ENCODE peak calls at places on chromosomes 6 and 20, in five cellular contexts. R is pancreas, U is cardiac fibroblast, I is bronchial epithelial cell, M is tibial nerve. W is an unnamed sample.

GRCh38 chr20:63499333-63499969 is 568 bp upstream of the EEF1A2 start:
- DNase-seq in M (no peak), R (no peak), I (no peak), U (no peak), W (no peak)

GRCh38 chr6:51843470-51844390 is 243.7 kb downstream of the PKHD1 start:
- DNase-seq in R (no peak), U (no peak), M (no peak), I (no peak), W (no peak)

GRCh38 chr6:6455272-6455671 is 133.2 kb upstream of the LY86 start:
- DNase-seq in U (no peak), M (no peak), I (peak), R (no peak), W (no peak)

GRCh38 chr20:40390654-40391053 is 298.4 kb downstream of the MAFB start:
- DNase-seq in I (peak), U (no peak), R (no peak), M (no peak), W (no peak)

GRCh38 chr6:134223761-134224445 is 94.0 kb downstream of the SGK1 start:
- DNase-seq in R (no peak), I (no peak), U (peak), M (no peak), W (peak)

GRCh38 chr6:57267586-57268293 is 45.6 kb upstream of the RAB23 start:
- DNase-seq in R (no peak), M (peak), U (peak), I (peak), W (peak)

GRCh38 chr20:17624551-17625245 is 54.8 kb downstream of the DSTN start:
- DNase-seq in M (peak), U (no peak), R (peak), I (no peak), W (no peak)

GRCh38 chr6:63305278-63305677 is 14.5 kb downstream of the LGSN start:
- DNase-seq in M (no peak), I (peak), R (no peak), U (no peak), W (no peak)

GRCh38 chr20:991850-992249 is 10.3 kb downstream of the RSPO4 start:
- DNase-seq in R (no peak), I (no peak), U (no peak), M (no peak), W (no peak)

GRCh38 chr20:15310361-15310760 is 972.9 kb upstream of the FLRT3 start:
- DNase-seq in U (peak), I (peak), M (no peak), R (no peak), W (peak)

GRCh38 chr6:169589699-169590257 is 112.1 kb downstream of the WDR27 start:
- DNase-seq in R (no peak), U (no peak), I (peak), M (no peak), W (no peak)

GRCh38 chr20:51985013-51985415 is 182.7 kb upstream of the SALL4 start:
- DNase-seq in I (peak), R (no peak), M (no peak), U (peak), W (peak)

GRCh38 chr6:156775717-156776116 is 1.5 kb upstream of the ARID1B start:
- DNase-seq in M (no peak), R (no peak), U (peak), I (peak), W (no peak)

GRCh38 chr6:146032387-146032786 is 3.5 kb downstream of the GRM1 start:
- DNase-seq in M (no peak), I (no peak), U (no peak), R (no peak), W (no peak)

GRCh38 chr20:50038574-50038991 is 55.8 kb downstream of the SNAI1 start:
- DNase-seq in I (no peak), R (no peak), U (no peak), M (no peak), W (no peak)

GRCh38 chr6:36241728-36242127 is 28.1 kb upstream of the PNPLA1 start:
- DNase-seq in I (no peak), U (peak), R (no peak), M (no peak), W (peak)

GRCh38 chr20:18190466-18191233 is 53.0 kb downstream of the KAT14 start:
- DNase-seq in U (no peak), M (no peak), R (no peak), I (peak), W (no peak)

GRCh38 chr6:108250240-108250866 is 10.5 kb downstream of the SNX3 start:
- DNase-seq in M (no peak), U (peak), R (no peak), I (peak), W (peak)

GRCh38 chr6:157652601-157653363 is 170.3 kb upstream of the SNX9 start:
- DNase-seq in M (no peak), R (peak), I (no peak), U (no peak), W (no peak)

GRCh38 chr6:135812085-135812526 is 39.4 kb upstream of the PDE7B start:
- DNase-seq in R (no peak), I (no peak), U (peak), M (no peak), W (peak)

GRCh38 chr6:36642913-36643817 is 35.3 kb upstream of the CDKN1A start:
- DNase-seq in I (peak), R (peak), U (peak), M (peak), W (peak)

GRCh38 chr20:51026317-51026716 is 3.4 kb upstream of the KCNG1 start:
- DNase-seq in I (no peak), M (no peak), R (no peak), U (no peak), W (no peak)

GRCh38 chr6:32837651-32838113 is 857 bp downstream of the TAP2 start:
- DNase-seq in M (no peak), I (peak), U (no peak), R (no peak), W (no peak)

GRCh38 chr20:57881466-57882405 is 171.9 kb upstream of the PMEPA1 start:
- DNase-seq in I (no peak), R (no peak), U (no peak), M (no peak), W (no peak)

GRCh38 chr20:48080583-48080982 is 295.3 kb upstream of the SULF2 start:
- DNase-seq in I (no peak), M (no peak), U (no peak), R (no peak), W (no peak)

GRCh38 chr6:104995989-104996617 is 39.2 kb downstream of the LIN28B start:
- DNase-seq in U (peak), M (no peak), I (peak), R (no peak), W (peak)

GRCh38 chr20:40887100-40887499 is 141.5 kb upstream of the TOP1 start:
- DNase-seq in I (no peak), R (no peak), M (no peak), U (no peak), W (no peak)

GRCh38 chr6:113642714-113643442 is 214.3 kb upstream of the MARCKS start:
- DNase-seq in I (no peak), M (no peak), U (no peak), R (peak), W (no peak)

GRCh38 chr6:133368664-133369063 is 127.5 kb downstream of the EYA4 start:
- DNase-seq in U (peak), M (no peak), I (peak), R (no peak), W (no peak)

GRCh38 chr6:19999319-20000191 is 162.4 kb downstream of the ID4 start:
- DNase-seq in U (peak), R (no peak), M (no peak), I (peak), W (peak)

GRCh38 chr6:53417141-53417540 is 68.4 kb upstream of the ELOVL5 start:
- DNase-seq in R (no peak), M (no peak), U (no peak), I (no peak), W (no peak)

GRCh38 chr20:49941456-49941855 is 5.3 kb downstream of the RNF114 start:
- DNase-seq in U (no peak), M (no peak), R (no peak), I (no peak), W (no peak)

GRCh38 chr6:155274106-155274505 is 10.3 kb downstream of the CLDN20 start:
- DNase-seq in M (no peak), U (no peak), I (no peak), R (no peak), W (no peak)

GRCh38 chr20:37382539-37383120 is 36.7 kb downstream of the SRC start:
- DNase-seq in I (no peak), M (no peak), R (no peak), U (no peak), W (no peak)

GRCh38 chr20:37380864-37381579 is 35.1 kb downstream of the SRC start:
- DNase-seq in I (no peak), U (no peak), M (no peak), R (no peak), W (no peak)

GRCh38 chr20:37379967-37380828 is 34.3 kb downstream of the SRC start:
- DNase-seq in U (no peak), I (peak), R (no peak), M (no peak), W (peak)

GRCh38 chr20:37383229-37383989 is 37.5 kb downstream of the SRC start:
- DNase-seq in M (no peak), U (peak), R (no peak), I (peak), W (peak)

GRCh38 chr20:37381621-37382538 is 35.9 kb downstream of the SRC start:
- DNase-seq in I (no peak), M (no peak), R (no peak), U (no peak), W (no peak)
- TF ChIP-seq CTCF in I (no peak), M (no peak), R (no peak), U (no peak), W (no peak)

DNA sequence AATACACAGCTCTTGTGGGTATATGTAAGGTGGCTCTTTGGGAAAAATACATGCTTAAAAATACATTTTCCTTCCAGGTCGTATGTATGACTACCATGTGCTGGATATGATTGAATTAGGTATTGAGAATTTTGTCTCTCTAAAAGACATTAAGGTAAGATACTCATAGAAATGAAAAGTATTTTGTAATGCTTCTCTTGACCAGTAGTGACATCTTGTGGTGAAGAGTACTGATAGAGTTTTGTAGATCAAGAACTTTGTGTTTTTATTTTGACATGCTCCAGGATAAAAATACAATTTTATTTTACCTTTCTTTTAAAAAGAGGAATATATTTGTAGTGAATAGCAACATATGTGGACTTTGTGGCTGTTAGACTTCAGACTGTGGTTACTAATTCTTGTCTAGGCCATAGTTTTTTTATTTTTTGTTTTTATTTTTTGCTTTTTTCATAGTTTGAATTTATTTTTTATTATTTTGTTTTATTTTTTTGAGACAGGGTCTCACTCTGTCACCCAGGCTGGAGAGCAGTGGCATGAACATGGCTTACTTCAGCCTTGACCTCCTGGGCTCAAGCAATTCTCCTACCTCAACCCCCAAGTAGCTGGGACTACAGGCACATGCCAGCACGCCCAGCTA is 17.9 kb downstream of the RPF2 start:
- DNase-seq in M (no peak), U (peak), I (peak), R (no peak), W (peak)
- TF ChIP-seq CTCF in M (peak), U (peak), I (peak), R (no peak), W (peak)

GRCh38 chr20:61260905-61261304 is 8.8 kb downstream of the CDH4 start:
- DNase-seq in I (peak), R (no peak), U (no peak), M (no peak), W (no peak)
- TF ChIP-seq CTCF in I (peak), R (no peak), U (peak), M (no peak), W (no peak)

DNA sequence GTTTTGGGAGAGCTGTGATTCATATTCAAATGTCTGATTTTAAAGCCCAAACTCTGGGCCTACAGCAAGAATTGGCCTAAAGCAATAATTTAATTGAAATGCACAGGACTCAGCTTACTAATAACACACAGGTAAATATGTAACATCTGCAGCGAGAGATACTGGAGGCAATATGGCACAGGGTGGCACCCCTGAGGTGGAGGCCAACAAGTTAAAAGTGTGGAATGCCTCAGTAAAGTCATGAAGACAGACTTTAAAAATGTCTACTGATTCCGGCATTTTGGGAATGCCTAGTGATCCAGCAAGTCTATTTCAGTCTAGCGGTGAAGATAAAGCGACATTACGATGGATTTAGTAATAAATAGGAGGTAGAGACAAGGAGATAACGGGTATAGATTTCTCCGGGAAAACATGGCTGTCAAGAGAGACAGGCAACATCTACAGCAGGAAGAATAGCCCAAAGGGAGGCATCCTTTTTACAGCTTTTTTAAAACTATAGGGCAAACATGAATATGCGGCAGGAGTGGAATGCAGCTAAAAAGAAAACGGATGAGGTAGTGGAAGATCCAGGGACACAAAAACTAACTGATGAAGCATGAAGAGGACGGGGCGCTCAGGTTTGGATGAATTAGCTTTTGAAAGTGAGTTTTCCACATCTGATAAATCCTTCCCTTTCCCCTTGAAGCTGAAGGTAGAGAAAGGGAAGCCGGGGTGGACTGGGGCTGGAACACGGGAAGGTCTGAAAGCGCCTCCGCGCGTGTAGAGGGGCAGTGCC is 1.2 kb downstream of the NANP start:
- DNase-seq in U (no peak), I (no peak), M (no peak), R (no peak), W (peak)
- TF ChIP-seq CTCF in U (no peak), I (no peak), M (no peak), R (no peak), W (no peak)

GRCh38 chr6:130675072-130675471 is 152.1 kb upstream of the SMLR1 start:
- DNase-seq in R (no peak), U (peak), M (no peak), I (peak), W (peak)

GRCh38 chr6:130677766-130678165 is 149.4 kb upstream of the SMLR1 start:
- DNase-seq in I (no peak), R (no peak), U (no peak), M (no peak), W (no peak)

GRCh38 chr6:130676773-130677144 is 150.4 kb upstream of the SMLR1 start:
- DNase-seq in I (no peak), U (no peak), R (no peak), M (no peak), W (no peak)

GRCh38 chr6:130677312-130677711 is 149.9 kb upstream of the SMLR1 start:
- DNase-seq in M (no peak), I (no peak), U (no peak), R (no peak), W (no peak)

GRCh38 chr6:130676077-130676772 is 151.0 kb upstream of the SMLR1 start:
- DNase-seq in U (no peak), I (no peak), R (no peak), M (no peak), W (no peak)
- TF ChIP-seq CTCF in U (no peak), I (no peak), R (no peak), M (no peak), W (no peak)